ENCODE peak calls at places on chromosome 19, in four cellular contexts. S is heart right ventricle, I is right cardiac atrium, J is adrenal gland. C is an unnamed sample.

GRCh38 chr19:45045671-45046353 is 7.0 kb downstream of the CLASRP start:
- DNase-seq in S (no peak), I (no peak), J (no peak), C (peak)

GRCh38 chr19:46427518-46427917 is 1.2 kb downstream of the PNMA8C start:
- DNase-seq in S (no peak), I (no peak), J (peak), C (no peak)

GRCh38 chr19:46478356-46478986 is 7.1 kb upstream of the PNMA8A start:
- DNase-seq in S (no peak), I (no peak), J (no peak), C (no peak)

GRCh38 chr19:35119091-35119490 is 3.5 kb downstream of the FXYD3 start:
- DNase-seq in S (no peak), I (peak), J (no peak), C (no peak)

GRCh38 chr19:46470376-46470775 is 987 bp downstream of the PNMA8A start:
- DNase-seq in S (no peak), I (no peak), J (no peak), C (no peak)

GRCh38 chr19:28292822-28293500 is 920.0 kb downstream of the UQCRFS1 start:
- DNase-seq in S (no peak), I (no peak), J (no peak), C (no peak)

GRCh38 chr19:28377077-28377476 is 835.9 kb downstream of the UQCRFS1 start:
- DNase-seq in S (no peak), I (no peak), J (no peak), C (no peak)

GRCh38 chr19:55596304-55596703 is 3.0 kb downstream of the FIZ1 start:
- DNase-seq in S (no peak), I (no peak), J (no peak), C (no peak)

GRCh38 chr19:39372047-39372802 is 18.7 kb downstream of the PAF1 start:
- DNase-seq in S (peak), I (peak), J (peak), C (no peak)

GRCh38 chr19:33728141-33728540 is 68.5 kb upstream of the KCTD15 start:
- DNase-seq in S (no peak), I (no peak), J (no peak), C (no peak)

GRCh38 chr19:48539503-48540096 is 12.4 kb upstream of the SULT2B1 start:
- DNase-seq in S (no peak), I (no peak), J (no peak), C (no peak)

GRCh38 chr19:2607712-2608601 is 94.5 kb downstream of the GNG7 start:
- DNase-seq in S (no peak), I (no peak), J (no peak), C (no peak)

GRCh38 chr19:5193192-5193591 is 147.4 kb downstream of the PTPRS start:
- DNase-seq in S (no peak), I (no peak), J (no peak), C (no peak)

GRCh38 chr19:3832001-3832400 is 36.8 kb downstream of the ZFR2 start:
- DNase-seq in S (no peak), I (no peak), J (no peak), C (no peak)

GRCh38 chr19:43470288-43470687 is 4.9 kb upstream of the LYPD3 start:
- DNase-seq in S (no peak), I (no peak), J (no peak), C (no peak)

GRCh38 chr19:38182536-38183210 is 41.3 kb downstream of the DPF1 start:
- DNase-seq in S (no peak), I (no peak), J (no peak), C (no peak)
- H3K27ac ChIP-seq in S (peak), I (no peak), J (no peak), C (no peak)

GRCh38 chr19:13015361-13016231 is 20.3 kb downstream of the NFIX start:
- DNase-seq in S (peak), I (peak), J (no peak), C (no peak)
- H3K27ac ChIP-seq in S (peak), I (peak), J (no peak), C (peak)

GRCh38 chr19:11422163-11423068 is 3.3 kb upstream of the RGL3 start:
- DNase-seq in S (peak), I (peak), J (peak), C (peak)
- H3K27ac ChIP-seq in S (peak), I (no peak), J (peak), C (no peak)

GRCh38 chr19:6753178-6754031 is 13.8 kb downstream of the SH2D3A start:
- DNase-seq in S (peak), I (peak), J (peak), C (no peak)
- H3K27ac ChIP-seq in S (peak), I (peak), J (peak), C (no peak)

DNA sequence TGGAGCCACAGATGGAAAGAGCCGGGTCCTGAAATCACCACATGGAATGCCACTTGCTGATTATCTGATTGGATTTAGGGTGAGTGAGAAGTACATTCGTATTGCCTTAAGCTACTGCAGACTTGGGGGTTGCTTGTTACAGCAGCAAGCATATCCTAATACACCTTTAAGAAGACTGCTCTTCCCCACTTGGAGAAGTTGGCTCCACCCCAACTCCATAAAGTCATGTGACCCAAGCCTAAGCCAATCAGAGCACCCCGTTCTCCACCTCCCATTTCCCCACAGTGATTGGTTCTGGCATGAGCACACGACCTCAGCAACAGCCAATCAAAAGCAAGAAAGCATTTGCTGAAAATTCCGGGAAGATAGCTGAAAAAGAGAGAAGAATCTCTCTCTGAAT is 23.1 kb downstream of the CACNA1A start:
- DNase-seq in S (no peak), I (no peak), J (no peak), C (no peak)
- H3K27ac ChIP-seq in S (no peak), I (no peak), J (no peak), C (no peak)

DNA sequence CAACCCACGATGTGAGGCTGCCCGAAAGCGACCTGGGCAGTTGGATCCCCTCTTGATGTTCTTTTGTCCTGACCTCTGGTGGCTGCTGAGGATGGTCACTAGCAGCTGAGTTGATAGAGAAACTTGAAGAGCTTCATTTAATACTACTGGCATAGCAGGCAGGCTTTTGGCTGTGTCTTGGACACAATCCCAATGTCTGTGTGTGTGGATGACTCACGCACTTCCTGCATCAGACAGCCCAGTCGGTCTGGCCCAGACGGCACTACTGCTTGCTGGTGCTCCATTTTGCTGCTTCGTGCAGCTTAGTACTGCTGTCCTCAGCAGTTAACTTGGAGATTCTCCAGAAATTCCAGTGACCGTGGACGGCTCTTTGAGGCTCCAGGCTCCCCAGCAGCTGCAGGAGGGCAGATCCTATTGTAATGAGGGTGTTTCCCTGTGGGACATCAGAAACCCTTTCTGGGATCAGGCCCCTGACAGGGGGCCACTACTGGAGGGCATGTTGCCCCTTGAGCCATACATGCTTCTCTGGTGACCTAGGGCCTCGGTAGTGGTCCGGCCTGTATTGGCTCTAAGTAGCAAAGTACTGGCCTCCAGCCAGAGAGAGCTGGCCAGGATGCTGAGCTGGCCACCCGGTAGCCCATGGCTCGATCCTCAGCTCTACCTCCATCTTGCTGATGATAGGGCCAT is 4.5 kb downstream of the FPR3 start:
- DNase-seq in S (peak), I (peak), J (peak), C (peak)
- H3K27ac ChIP-seq in S (peak), I (peak), J (peak), C (no peak)

GRCh38 chr19:802497-802887 is 5.2 kb downstream of the PTBP1 start:
- DNase-seq in S (no peak), I (no peak), J (no peak), C (no peak)
- H3K27ac ChIP-seq in S (peak), I (no peak), J (peak), C (no peak)

GRCh38 chr19:16463341-16463990 is 8.3 kb downstream of the EPS15L1 start:
- DNase-seq in S (no peak), I (no peak), J (no peak), C (no peak)
- H3K27ac ChIP-seq in S (peak), I (peak), J (peak), C (no peak)

C was measured in substantia nigra.